ENCODE peak calls at places on chromosomes 1 and 21, in five cellular contexts. S is PC-3, W is PC-9, K is astrocyte, I is psoas muscle. M is an unnamed sample.

GRCh38 chr21:17725339-17725738 is 93.8 kb downstream of the C21orf91 start:
- DNase-seq in K (no peak), W (no peak), S (peak; percentile 16), I (no peak), M (no peak)

GRCh38 chr21:32524010-32524719 is 61.2 kb downstream of the TCP10L start:
- DNase-seq in I (peak; percentile 35), K (peak; percentile 94), W (peak; percentile 58), S (no peak), M (no peak)

GRCh38 chr1:225426395-225427248 is 1.2 kb downstream of the LBR start:
- DNase-seq in I (peak; percentile 34), W (no peak), K (peak; percentile 12), S (peak; percentile 39), M (no peak)

GRCh38 chr1:147266381-147266780 is 23.9 kb downstream of the CHD1L start:
- DNase-seq in W (no peak), I (no peak), S (no peak), K (no peak), M (no peak)

GRCh38 chr1:169348356-169349036 is 19.1 kb downstream of the NME7 start:
- DNase-seq in K (no peak), I (no peak), S (peak; percentile 84), W (no peak), M (peak; percentile 27)

GRCh38 chr1:113223546-113223945 is 150.5 kb downstream of the LRIG2 start:
- DNase-seq in S (no peak), W (no peak), K (peak; percentile 5), I (peak; percentile 33), M (no peak)

GRCh38 chr1:25565188-25565591 is 21.8 kb downstream of the LDLRAP1 start:
- DNase-seq in I (no peak), K (no peak), W (no peak), S (no peak), M (no peak)

GRCh38 chr1:112706505-112707216 is at the start of gene RHOC:
- DNase-seq in K (peak; percentile 30), I (peak; percentile 76), W (peak; percentile 56), S (peak; percentile 76), M (no peak)

GRCh38 chr1:89259283-89259971 is 13.2 kb downstream of the GBP5 start:
- DNase-seq in K (no peak), S (no peak), W (no peak), I (no peak), M (no peak)

GRCh38 chr1:208997726-208998312 is 585.7 kb upstream of the CAMK1G start:
- DNase-seq in I (no peak), K (no peak), W (no peak), S (peak; percentile 72), M (no peak)

GRCh38 chr1:198678301-198678836 is 39.5 kb downstream of the PTPRC start:
- DNase-seq in I (no peak), S (no peak), W (no peak), K (peak; percentile 45), M (no peak)

GRCh38 chr1:2279210-2279639 is 51.1 kb downstream of the SKI start:
- DNase-seq in S (no peak), I (peak; percentile 70), K (peak; percentile 96), W (no peak), M (peak; percentile 72)

GRCh38 chr1:5903031-5903430 is 89.2 kb downstream of the NPHP4 start:
- DNase-seq in I (no peak), S (no peak), W (no peak), K (no peak), M (no peak)

GRCh38 chr1:66968574-66968973 is 43.8 kb downstream of the MIER1 start:
- DNase-seq in K (no peak), W (no peak), S (no peak), I (no peak), M (no peak)

GRCh38 chr1:183218039-183218618 is 32.1 kb downstream of the LAMC2 start:
- DNase-seq in S (no peak), I (peak; percentile 65), W (no peak), K (no peak), M (no peak)

GRCh38 chr1:20472860-20473711 is 12.9 kb downstream of the CAMK2N1 start:
- DNase-seq in S (no peak), W (no peak), I (peak; percentile 63), K (no peak), M (no peak)

GRCh38 chr1:55860816-55861519 is 645.8 kb upstream of the USP24 start:
- DNase-seq in K (no peak), S (no peak), W (no peak), I (no peak), M (no peak)

GRCh38 chr1:84877592-84877991 is 15.4 kb downstream of the LPAR3 start:
- DNase-seq in I (no peak), S (peak; percentile 40), K (peak; percentile 36), W (no peak), M (peak; percentile 46)

GRCh38 chr1:46401514-46401913 is 7.4 kb downstream of the FAAH start:
- DNase-seq in K (no peak), S (no peak), I (no peak), W (no peak), M (no peak)

GRCh38 chr1:114034561-114035303 is 55.5 kb downstream of the OLFML3 start:
- DNase-seq in W (no peak), I (no peak), S (peak; percentile 62), K (no peak), M (no peak)

GRCh38 chr1:34188418-34188817 is 11.7 kb downstream of the C1orf94 start:
- DNase-seq in I (no peak), W (no peak), S (no peak), K (no peak), M (no peak)

GRCh38 chr1:211752951-211753486 is 77.5 kb downstream of the LPGAT1 start:
- DNase-seq in I (no peak), S (no peak), K (no peak), W (no peak), M (no peak)

GRCh38 chr1:54409156-54410142 is 3.3 kb upstream of the SSBP3 start:
- DNase-seq in W (no peak), K (no peak), S (no peak), I (no peak), M (no peak)

GRCh38 chr1:230831706-230832105 is 36.6 kb downstream of the C1orf198 start:
- DNase-seq in I (no peak), K (no peak), W (no peak), S (no peak), M (no peak)

GRCh38 chr21:39612233-39613028 is at the start of gene B3GALT5:
- DNase-seq in S (peak; percentile 45), K (peak; percentile 60), I (no peak), W (no peak), M (no peak)

GRCh38 chr21:39616373-39616772 is 3.6 kb downstream of the B3GALT5 start:
- DNase-seq in K (no peak), I (no peak), W (no peak), S (peak; percentile 53), M (no peak)

GRCh38 chr21:39610705-39611104 is 2.0 kb upstream of the B3GALT5 start:
- DNase-seq in K (no peak), S (peak; percentile 27), I (no peak), W (no peak), M (no peak)

GRCh38 chr21:39611547-39612190 is 1.1 kb upstream of the B3GALT5 start:
- DNase-seq in K (no peak), I (no peak), W (no peak), S (no peak), M (no peak)

DNA sequence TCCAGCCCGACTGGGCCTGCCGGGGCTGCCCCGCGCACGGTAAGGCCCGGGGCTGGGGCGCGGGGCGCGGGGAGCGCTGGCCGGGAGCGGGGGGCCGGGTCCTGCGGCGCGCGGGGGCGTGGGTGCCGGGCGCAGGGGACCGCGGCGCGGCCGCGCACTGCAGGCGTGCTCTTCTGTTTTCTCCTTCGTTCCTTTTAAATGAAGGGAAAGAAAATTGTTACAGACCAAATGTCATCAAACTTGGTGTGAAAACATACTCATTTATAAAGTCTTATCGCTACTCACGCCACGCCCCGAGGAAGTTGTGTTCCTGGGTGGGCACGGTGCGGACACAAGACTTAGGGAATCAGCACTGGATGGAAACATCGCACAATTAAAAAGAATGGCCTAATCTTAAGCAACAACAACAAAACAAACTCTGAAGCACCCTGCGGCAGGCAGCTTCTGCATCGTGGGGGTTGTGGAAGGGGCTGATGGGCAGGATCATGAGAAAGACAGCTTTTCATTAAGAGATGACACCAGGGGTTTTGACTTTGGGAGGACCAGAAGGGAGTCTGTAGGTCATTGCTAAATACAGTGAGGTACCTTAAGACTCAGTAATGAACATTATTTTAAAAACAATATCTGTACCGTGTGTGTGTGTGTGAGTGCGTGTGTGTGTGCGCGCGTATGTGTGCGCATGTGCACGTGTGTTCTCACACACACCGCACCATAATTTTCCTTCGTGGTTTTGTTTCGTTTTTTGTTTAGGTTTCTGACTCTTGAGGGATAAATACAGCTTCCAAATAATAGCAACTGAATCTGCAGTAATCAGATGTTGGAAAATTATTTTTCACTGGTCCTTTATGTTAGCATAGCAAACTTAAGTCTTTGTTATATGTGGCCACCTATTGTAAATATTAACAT is 542 bp downstream of the B3GALT5 start:
- DNase-seq in W (no peak), S (no peak), I (no peak), K (peak; percentile 25), M (no peak)
- H3K4me3 ChIP-seq in W (no peak overlapping the region), S (peak overlapping the region; percentile 68), I (peak overlapping the region; percentile 36), K (peak overlapping the region; percentile 71), M (peak overlapping the region; percentile 42)

GRCh38 chr1:165616987-165617546 is 14.0 kb upstream of the MGST3 start:
- DNase-seq in W (no peak), S (no peak), K (no peak), I (no peak), M (no peak)
- TF ChIP-seq CTCF in W (no peak), S (no peak), K (no peak), I (no peak), M (no peak)

DNA sequence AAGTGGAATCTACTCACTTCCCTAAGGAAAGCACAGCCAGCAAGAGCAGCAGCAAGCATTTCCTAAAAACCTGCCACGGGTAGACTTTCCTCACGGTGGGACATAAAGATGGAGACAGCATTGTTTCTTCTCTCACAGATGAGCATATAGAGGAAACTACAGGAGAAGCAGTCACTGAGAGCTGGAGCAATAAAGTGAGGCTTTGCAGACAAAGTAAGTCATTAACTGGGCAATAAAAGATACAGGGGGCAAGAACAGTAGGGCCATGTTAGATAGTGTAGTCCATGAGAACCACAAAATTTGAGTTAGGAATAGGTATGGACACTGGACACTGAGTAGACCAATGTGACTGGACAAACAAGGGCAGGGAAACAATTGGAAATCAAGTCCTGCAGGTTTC is 240.1 kb upstream of the NFIA start:
- DNase-seq in W (no peak), I (no peak), K (no peak), S (no peak), M (no peak)
- H3K27me3 ChIP-seq in W (no peaks in the 10 kb centered on the region), I (no peaks in the 10 kb centered on the region), K (no peaks in the 10 kb centered on the region), S (peaks cover 42% of the 10 kb centered on the region), M (no peaks in the 10 kb centered on the region)

GRCh38 chr1:13582713-13583443 is 754 bp upstream of the PDPN start:
- DNase-seq in W (no peak), K (no peak), I (no peak), S (no peak), M (no peak)
- H3K4me3 ChIP-seq in W (no peak overlapping the region), K (no peak overlapping the region), I (peak overlapping the region; percentile 75), S (no peak overlapping the region), M (no peak overlapping the region)

GRCh38 chr1:26719205-26719604 is 23.4 kb downstream of the ARID1A start:
- DNase-seq in I (no peak), W (no peak), S (no peak), K (no peak), M (no peak)
- TF ChIP-seq CTCF in I (no peak), W (no peak), S (peak; percentile 38), K (no peak), M (peak; percentile 14)

GRCh38 chr1:202662081-202662480 is 48.2 kb downstream of the SYT2 start:
- DNase-seq in S (no peak), K (no peak), I (no peak), W (no peak), M (no peak)
- H3K27me3 ChIP-seq in S (no peaks in the 10 kb centered on the region), K (peaks cover 52% of the 10 kb centered on the region), I (no peaks in the 10 kb centered on the region), W (peaks cover 84% of the 10 kb centered on the region), M (peaks cover 43% of the 10 kb centered on the region)